ENCODE peak calls at places on chromosomes 6 and 20, in six cellular contexts. C is stomach, R is astrocyte of the cerebellum, V is right lobe of liver, O is A549, X is AG09309. F is an unnamed sample.

GRCh38 chr6:51644426-51644825 is 443.0 kb downstream of the PKHD1 start:
- DNase-seq in X (no peak), C (no peak), O (no peak), V (no peak), R (no peak), F (no peak)

GRCh38 chr6:50602191-50602810 is 111.0 kb upstream of the TFAP2D start:
- DNase-seq in R (peak), C (no peak), X (no peak), O (no peak), V (no peak), F (no peak)

GRCh38 chr20:56440346-56441007 is 27.9 kb upstream of the RTF2 start:
- DNase-seq in C (no peak), X (no peak), R (peak), O (no peak), V (no peak), F (no peak)

GRCh38 chr6:85459224-85459901 is 9.5 kb downstream of the NT5E start:
- DNase-seq in R (peak), V (no peak), O (no peak), X (peak), C (no peak), F (no peak)

GRCh38 chr6:36649086-36649485 is 29.4 kb upstream of the CDKN1A start:
- DNase-seq in C (no peak), R (no peak), V (no peak), X (no peak), O (no peak), F (no peak)

GRCh38 chr6:40947876-40948514 is 91.0 kb downstream of the UNC5CL start:
- DNase-seq in C (no peak), X (no peak), V (no peak), R (peak), O (no peak), F (no peak)

GRCh38 chr6:57265755-57266221 is 43.7 kb upstream of the RAB23 start:
- DNase-seq in C (no peak), X (no peak), R (peak), V (no peak), O (no peak), F (no peak)

GRCh38 chr6:106618324-106618723 is 11.0 kb downstream of the RTN4IP1 start:
- DNase-seq in V (no peak), R (no peak), O (no peak), X (no peak), C (no peak), F (no peak)

GRCh38 chr6:90440586-90441338 is 144.1 kb upstream of the BACH2 start:
- DNase-seq in R (no peak), C (no peak), X (no peak), V (no peak), O (no peak), F (no peak)

GRCh38 chr6:129089357-129089756 is 206.4 kb downstream of the LAMA2 start:
- DNase-seq in X (no peak), C (no peak), R (no peak), O (no peak), V (no peak), F (no peak)

GRCh38 chr6:33748851-33749250 is 2.1 kb upstream of the IP6K3 start:
- DNase-seq in O (no peak), X (no peak), V (no peak), C (no peak), R (no peak), F (no peak)

GRCh38 chr20:32231245-32231644 is 23.6 kb downstream of the POFUT1 start:
- DNase-seq in R (no peak), X (no peak), O (no peak), C (no peak), V (no peak), F (no peak)

GRCh38 chr6:22036267-22036666 is 260.6 kb downstream of the PRL start:
- DNase-seq in R (no peak), C (no peak), V (no peak), O (peak), X (no peak), F (no peak)

GRCh38 chr6:3228046-3228671 is 706 bp upstream of the TUBB2B start:
- DNase-seq in X (no peak), V (no peak), C (no peak), R (no peak), O (no peak), F (no peak)

GRCh38 chr6:108501559-108501958 is 59.2 kb upstream of the FOXO3 start:
- DNase-seq in C (no peak), V (no peak), O (no peak), X (no peak), R (peak), F (no peak)

GRCh38 chr6:132919028-132919427 is 104.7 kb downstream of the RPS12 start:
- DNase-seq in C (no peak), R (no peak), X (no peak), O (no peak), V (no peak), F (no peak)

GRCh38 chr20:21395666-21396044 is 1.7 kb downstream of the NKX2-4 start:
- DNase-seq in R (no peak), C (no peak), X (no peak), O (no peak), V (no peak), F (no peak)

GRCh38 chr6:157944983-157945931 is 36.4 kb upstream of the SYNJ2 start:
- DNase-seq in R (no peak), X (no peak), V (no peak), O (no peak), C (no peak), F (no peak)

GRCh38 chr6:18211338-18211737 is 53.0 kb downstream of the DEK start:
- DNase-seq in C (no peak), O (no peak), R (no peak), X (no peak), V (no peak), F (no peak)

GRCh38 chr6:23244300-23244699 is 674.9 kb downstream of the HDGFL1 start:
- DNase-seq in O (no peak), C (no peak), V (no peak), R (no peak), X (peak), F (no peak)

GRCh38 chr20:6074145-6074561 is 20.3 kb upstream of the LRRN4 start:
- DNase-seq in O (peak), C (peak), V (no peak), X (no peak), R (no peak), F (no peak)

GRCh38 chr6:166010585-166010984 is 157.1 kb downstream of the TBXT start:
- DNase-seq in X (no peak), C (no peak), R (no peak), V (no peak), O (no peak), F (no peak)

GRCh38 chr6:13807691-13808090 is 6.7 kb downstream of the MCUR1 start:
- DNase-seq in C (no peak), R (no peak), X (no peak), O (no peak), V (no peak), F (no peak)

GRCh38 chr20:20405619-20406018 is 37.7 kb downstream of the INSM1 start:
- DNase-seq in O (no peak), V (no peak), R (no peak), C (no peak), X (no peak), F (no peak)

GRCh38 chr20:3890999-3891929 is 2.1 kb downstream of the PANK2 start:
- DNase-seq in R (no peak), X (no peak), V (no peak), O (no peak), C (no peak), F (no peak)

GRCh38 chr6:114650891-114651290 is 308.1 kb upstream of the HS3ST5 start:
- DNase-seq in V (no peak), C (no peak), X (no peak), O (no peak), R (no peak), F (no peak)

GRCh38 chr6:167150815-167151557 is 6.8 kb downstream of the GPR31 start:
- DNase-seq in R (no peak), C (no peak), O (no peak), V (no peak), X (no peak), F (no peak)

GRCh38 chr6:107713214-107713962 is 110.7 kb downstream of the SCML4 start:
- DNase-seq in R (no peak), O (no peak), X (no peak), V (no peak), C (no peak), F (no peak)

GRCh38 chr20:57995381-57995977 is 233.0 kb downstream of the ANKRD60 start:
- DNase-seq in V (no peak), C (no peak), R (no peak), X (no peak), O (no peak), F (no peak)

GRCh38 chr6:140566706-140567330 is 1192.4 kb upstream of the CITED2 start:
- DNase-seq in O (no peak), X (no peak), C (no peak), R (peak), V (no peak), F (no peak)

GRCh38 chr6:111628117-111628866 is 22.6 kb upstream of the TRAF3IP2 start:
- DNase-seq in C (no peak), X (no peak), O (no peak), R (no peak), V (no peak), F (no peak)

GRCh38 chr6:72826033-72826432 is 204.2 kb downstream of the KCNQ5 start:
- DNase-seq in C (no peak), R (no peak), V (no peak), O (no peak), X (peak), F (no peak)

GRCh38 chr20:18092890-18093289 is 35.2 kb upstream of the OVOL2 start:
- DNase-seq in O (no peak), R (no peak), X (no peak), V (no peak), C (no peak), F (peak)

GRCh38 chr6:41462980-41463930 is 82.9 kb upstream of the FOXP4 start:
- DNase-seq in X (peak), V (peak), O (peak), R (no peak), C (peak), F (no peak)

GRCh38 chr6:16769131-16769985 is 8.1 kb upstream of the ATXN1 start:
- DNase-seq in V (no peak), R (peak), C (peak), X (peak), O (peak), F (no peak)

GRCh38 chr6:161137320-161137719 is 136.5 kb downstream of the AGPAT4 start:
- DNase-seq in R (no peak), O (no peak), C (no peak), V (no peak), X (no peak), F (no peak)

GRCh38 chr20:47314647-47315338 is 41.7 kb downstream of the ZMYND8 start:
- DNase-seq in V (no peak), O (no peak), X (no peak), C (no peak), R (no peak), F (no peak)

GRCh38 chr20:47309806-47310426 is 46.6 kb downstream of the ZMYND8 start:
- DNase-seq in R (no peak), V (no peak), C (peak), X (no peak), O (no peak), F (no peak)

GRCh38 chr20:47310729-47311128 is 45.8 kb downstream of the ZMYND8 start:
- DNase-seq in R (no peak), C (no peak), V (no peak), X (no peak), O (no peak), F (no peak)

GRCh38 chr20:47311211-47311610 is 45.3 kb downstream of the ZMYND8 start:
- DNase-seq in O (no peak), R (no peak), V (no peak), C (no peak), X (no peak), F (no peak)

DNA sequence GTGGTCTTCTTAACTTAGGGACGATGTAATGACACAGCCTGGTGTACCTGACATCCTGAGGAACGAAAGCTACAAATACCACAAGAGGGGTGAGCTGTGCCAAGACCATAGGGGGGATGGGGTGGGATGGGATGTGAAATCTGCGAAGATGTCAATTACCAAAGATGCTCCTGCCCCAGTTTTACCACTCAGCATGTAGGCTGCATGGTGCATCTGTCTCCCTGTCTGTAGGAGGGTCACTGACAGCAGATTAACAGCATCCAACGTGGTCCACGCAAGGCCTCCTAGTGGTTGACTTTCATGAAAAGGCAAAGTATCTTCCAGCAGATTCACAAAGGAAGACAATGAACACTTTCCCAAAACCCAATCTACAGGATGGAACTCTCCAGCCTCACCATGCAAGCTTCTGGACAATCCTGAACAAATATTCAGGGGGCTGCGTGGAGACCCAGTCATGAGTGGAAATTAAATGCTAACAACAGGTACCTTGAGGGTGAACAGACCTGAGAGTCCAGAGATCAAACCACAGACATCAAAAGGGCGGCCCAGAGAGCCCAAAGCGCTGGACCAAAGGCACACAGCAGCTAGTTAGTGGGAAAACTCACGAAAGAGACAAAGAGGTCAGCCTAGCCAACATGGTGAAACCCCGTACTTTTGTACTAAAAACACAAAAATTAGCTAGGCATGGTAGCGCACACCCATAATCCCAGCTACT is 44.4 kb downstream of the ZMYND8 start:
- DNase-seq in O (no peak), V (no peak), X (no peak), C (no peak), R (no peak), F (no peak)
- TF ChIP-seq CTCF in O (no peak), V (no peak), X (no peak), C (no peak), R (no peak), F (no peak)

GRCh38 chr6:125512621-125513020 is 210.9 kb upstream of the HDDC2 start:
- DNase-seq in V (no peak), C (no peak), O (no peak), X (no peak), R (no peak), F (no peak)
- TF ChIP-seq CTCF in V (peak), C (no peak), O (peak), X (peak), R (peak), F (peak)

DNA sequence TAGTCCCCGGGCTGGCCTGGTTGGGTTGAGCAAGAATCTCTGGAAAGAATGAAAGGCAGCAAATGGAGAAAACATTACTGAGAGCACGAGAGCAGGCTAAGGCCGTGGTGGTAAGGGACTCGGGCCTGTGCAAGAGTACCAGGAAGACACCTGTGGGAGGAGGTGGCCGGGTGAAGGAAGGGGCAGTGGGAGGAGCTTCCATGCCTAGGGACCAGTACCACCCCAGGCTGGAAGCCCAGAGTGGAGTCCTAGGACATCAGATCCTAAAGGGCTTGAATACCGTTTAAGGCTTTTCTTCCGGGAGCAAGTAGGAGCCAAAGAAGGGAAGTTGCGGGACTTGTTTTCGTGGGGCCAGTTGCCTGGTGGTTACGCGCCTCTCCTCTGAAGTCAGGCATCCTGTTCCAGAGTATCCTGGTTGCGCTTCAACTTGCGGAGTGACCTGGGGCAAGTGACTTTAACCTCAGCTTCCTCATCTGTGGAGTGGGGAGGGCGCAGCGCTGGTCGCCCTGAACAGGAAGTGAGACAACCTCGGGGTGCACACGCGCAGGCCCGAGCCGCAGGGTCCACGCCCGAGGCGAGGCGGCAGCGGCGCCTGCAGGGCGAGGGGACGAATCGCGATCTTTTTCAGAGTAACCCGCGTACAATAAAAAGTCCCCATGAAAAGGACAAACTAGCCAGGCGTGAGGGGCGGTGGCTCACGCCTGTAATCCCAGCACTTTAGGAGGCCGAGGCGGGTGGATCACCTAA is 1.1 kb upstream of the TPD52L2 start:
- DNase-seq in X (peak), O (peak), R (no peak), V (peak), C (peak), F (no peak)
- TF ChIP-seq CTCF in X (peak), O (peak), R (peak), V (peak), C (no peak), F (peak)

GRCh38 chr20:16810216-16810615 is 62.1 kb downstream of the OTOR start:
- DNase-seq in R (no peak), C (no peak), X (no peak), V (no peak), O (no peak), F (no peak)

GRCh38 chr20:16804793-16805187 is 56.6 kb downstream of the OTOR start:
- DNase-seq in C (no peak), O (no peak), R (no peak), V (no peak), X (no peak), F (no peak)

GRCh38 chr20:16806061-16806460 is 57.9 kb downstream of the OTOR start:
- DNase-seq in V (no peak), X (no peak), R (no peak), C (no peak), O (no peak), F (no peak)

GRCh38 chr20:16803965-16804792 is 56.0 kb downstream of the OTOR start:
- DNase-seq in R (peak), X (no peak), V (peak), O (peak), C (peak), F (no peak)

GRCh38 chr20:16806886-16807285 is 58.7 kb downstream of the OTOR start:
- DNase-seq in C (no peak), V (no peak), R (no peak), O (no peak), X (no peak), F (no peak)
- TF ChIP-seq CTCF in C (no peak), V (no peak), R (no peak), O (no peak), X (no peak), F (no peak)

GRCh38 chr6:124400600-124400999 is 561.6 kb upstream of the RNF217 start:
- DNase-seq in R (no peak), O (no peak), C (no peak), X (no peak), V (no peak), F (no peak)
- TF ChIP-seq CTCF in R (peak), O (no peak), C (no peak), X (no peak), V (no peak), F (peak)

GRCh38 chr20:37941332-37941731 is 38.4 kb downstream of the VSTM2L start:
- DNase-seq in R (no peak), O (peak), C (peak), X (no peak), V (no peak), F (no peak)
- TF ChIP-seq CTCF in R (no peak), O (no peak), C (no peak), X (peak), V (no peak), F (peak)

DNA sequence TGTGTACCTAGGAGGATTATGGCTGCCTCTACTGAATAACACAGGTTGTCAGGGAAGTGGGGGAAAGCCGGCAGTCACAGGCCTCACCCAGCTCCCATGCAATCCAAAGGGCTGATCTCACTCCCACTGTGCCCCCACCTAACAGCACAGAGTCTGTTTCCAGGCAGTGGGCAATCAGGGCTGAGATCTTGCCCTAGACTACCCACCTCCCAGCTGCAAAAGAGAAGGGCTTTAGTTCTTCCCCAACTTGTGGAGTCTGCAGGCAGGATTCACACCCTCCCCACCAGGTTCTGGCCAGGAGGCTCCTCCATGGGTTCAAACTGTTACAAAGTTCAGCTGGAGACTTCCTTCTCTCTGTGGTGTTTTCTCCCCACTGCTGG is 66.0 kb upstream of the OLIG3 start:
- DNase-seq in V (no peak), R (no peak), O (no peak), X (no peak), C (no peak), F (no peak)
- TF ChIP-seq CTCF in V (no peak), R (no peak), O (no peak), X (no peak), C (no peak), F (no peak)

F was measured in osteocyte.